ENCODE peak calls at places on chromosomes 4 and X, in seven cellular contexts. Q is HTR-8/SVneo; T is activated T-helper 1 cell treated with anti-CD3 and anti-CD28 coated beads, Interleukin-2, amount 50 U/mL, for 16 hours; E is astrocyte; C is activated T-cell treated with anti-CD3 and anti-CD28 coated beads, Interleukin-2, amount 50 U/mL, for 72 hours; P is AG20443; W is NT2/D1. B is an unnamed sample.

GRCh38 chrX:153755136-153755535 is 8.9 kb upstream of the PLXNB3 start:
- DNase-seq in Q (no peak), T (no peak), E (no peak), C (no peak), P (no peak), W (no peak), B (no peak)

GRCh38 chr4:87192155-87192919 is 28.1 kb downstream of the KLHL8 start:
- DNase-seq in Q (no peak), T (no peak), E (peak; percentile 40), C (no peak), P (no peak), W (no peak), B (no peak)

GRCh38 chr4:173119818-173120217 is 48.8 kb upstream of the GALNT7 start:
- DNase-seq in Q (peak; percentile 39), T (no peak), E (peak; percentile 42), C (no peak), P (no peak), W (no peak), B (no peak)

GRCh38 chr4:174714393-174715211 is 114.4 kb downstream of the GLRA3 start:
- DNase-seq in Q (peak; percentile 40), T (no peak), E (peak; percentile 22), C (peak; percentile 22), P (peak; percentile 65), W (peak; percentile 22), B (peak; percentile 10)

GRCh38 chrX:155985208-155985607 is 12.3 kb upstream of the IL9R start:
- DNase-seq in Q (no peak), T (no peak), E (no peak), C (no peak), P (no peak), W (no peak), B (no peak)

GRCh38 chr4:118765399-118765798 is 70.5 kb downstream of the SEC24D start:
- DNase-seq in Q (peak; percentile 72), T (no peak), E (peak; percentile 98), C (no peak), P (peak; percentile 86), W (no peak), B (no peak)

GRCh38 chr4:54063737-54064316 is 578 bp downstream of the CHIC2 start:
- DNase-seq in Q (no peak), T (peak; percentile 9), E (no peak), C (peak; percentile 27), P (peak; percentile 19), W (peak; percentile 8), B (peak; percentile 47)

GRCh38 chr4:48341776-48342558 is 638 bp downstream of the SLAIN2 start:
- DNase-seq in Q (no peak), T (no peak), E (no peak), C (peak; percentile 65), P (peak; percentile 54), W (no peak), B (peak; percentile 62)

GRCh38 chrX:29432534-29432933 is 782.8 kb upstream of the MAGEB2 start:
- DNase-seq in Q (no peak), T (no peak), E (no peak), C (no peak), P (no peak), W (no peak), B (no peak)

GRCh38 chr4:168621806-168622589 is 125.1 kb downstream of the PALLD start:
- DNase-seq in Q (no peak), T (no peak), E (peak; percentile 95), C (no peak), P (peak; percentile 55), W (no peak), B (no peak)

GRCh38 chr4:105520819-105521790 is 31.3 kb upstream of the ARHGEF38 start:
- DNase-seq in Q (peak; percentile 14), T (no peak), E (peak; percentile 14), C (peak; percentile 19), P (peak; percentile 53), W (peak; percentile 16), B (peak; percentile 70)

GRCh38 chrX:128807367-128807766 is 715.9 kb downstream of the SMARCA1 start:
- DNase-seq in Q (no peak), T (no peak), E (no peak), C (no peak), P (no peak), W (no peak), B (no peak)

GRCh38 chrX:72128881-72129280 is 2.8 kb downstream of the RTL5 start:
- DNase-seq in Q (peak; percentile 54), T (no peak), E (no peak), C (no peak), P (peak; percentile 20), W (no peak), B (no peak)

GRCh38 chr4:34850983-34851382 is 1393.3 kb downstream of the ARAP2 start:
- DNase-seq in Q (peak; percentile 41), T (no peak), E (peak; percentile 6), C (no peak), P (no peak), W (no peak), B (no peak)

GRCh38 chr4:48799157-48799556 is 19.1 kb upstream of the FRYL start:
- DNase-seq in Q (no peak), T (no peak), E (peak; percentile 5), C (no peak), P (no peak), W (peak; percentile 30), B (no peak)

GRCh38 chr4:56512166-56512565 is 6.6 kb downstream of the ARL9 start:
- DNase-seq in Q (no peak), T (no peak), E (no peak), C (no peak), P (peak; percentile 55), W (no peak), B (no peak)

GRCh38 chrX:103254171-103254824 is 657 bp downstream of the TCEAL8 start:
- DNase-seq in Q (no peak), T (no peak), E (peak; percentile 34), C (peak; percentile 61), P (peak; percentile 44), W (peak; percentile 89), B (peak; percentile 54)

GRCh38 chr4:78551420-78552351 is at the start of gene ANXA3:
- DNase-seq in Q (no peak), T (no peak), E (no peak), C (peak; percentile 25), P (peak; percentile 47), W (no peak), B (no peak)

GRCh38 chr4:2299794-2300193 is 37.9 kb upstream of the MXD4 start:
- DNase-seq in Q (no peak), T (no peak), E (no peak), C (no peak), P (no peak), W (no peak), B (no peak)

GRCh38 chrX:102858826-102859627 is 78.0 kb upstream of the RAB40AL start:
- DNase-seq in Q (no peak), T (no peak), E (peak; percentile 20), C (no peak), P (no peak), W (peak; percentile 83), B (no peak)

GRCh38 chr4:1360423-1361283 is 13.6 kb downstream of the UVSSA start:
- DNase-seq in Q (no peak), T (no peak), E (peak; percentile 43), C (no peak), P (peak; percentile 67), W (peak; percentile 8), B (no peak)

GRCh38 chr4:95363966-95364365 is 184.8 kb downstream of the UNC5C start:
- DNase-seq in Q (no peak), T (no peak), E (peak; percentile 19), C (no peak), P (no peak), W (no peak), B (no peak)

GRCh38 chrX:154918060-154918483 is 31.9 kb downstream of the F8A1 start:
- DNase-seq in Q (peak; percentile 43), T (no peak), E (peak; percentile 73), C (peak; percentile 11), P (peak; percentile 71), W (peak; percentile 22), B (peak; percentile 63)

GRCh38 chrX:45771560-45772340 is 571.1 kb upstream of the DIPK2B start:
- DNase-seq in Q (no peak), T (peak; percentile 7), E (peak; percentile 64), C (peak; percentile 67), P (no peak), W (no peak), B (peak; percentile 9)

GRCh38 chr4:171718069-171718468 is 95.1 kb upstream of the GALNTL6 start:
- DNase-seq in Q (no peak), T (no peak), E (no peak), C (no peak), P (no peak), W (no peak), B (no peak)

GRCh38 chrX:50813843-50814661 is at the start of gene SHROOM4:
- DNase-seq in Q (no peak), T (no peak), E (peak; percentile 69), C (no peak), P (peak; percentile 78), W (peak; percentile 40), B (peak; percentile 77)

GRCh38 chr4:6369035-6369434 is 99.4 kb downstream of the WFS1 start:
- DNase-seq in Q (no peak), T (no peak), E (no peak), C (no peak), P (no peak), W (no peak), B (no peak)

GRCh38 chr4:103046416-103047290 is 27.1 kb upstream of the SLC9B1 start:
- DNase-seq in Q (peak; percentile 1), T (no peak), E (peak; percentile 14), C (peak; percentile 37), P (peak; percentile 58), W (peak; percentile 27), B (peak; percentile 50)

GRCh38 chr4:13088726-13089658 is 395.1 kb downstream of the RAB28 start:
- DNase-seq in Q (no peak), T (no peak), E (peak; percentile 36), C (no peak), P (no peak), W (no peak), B (peak; percentile 70)

GRCh38 chrX:74104356-74105065 is 199.5 kb upstream of the ZCCHC13 start:
- DNase-seq in Q (no peak), T (no peak), E (no peak), C (no peak), P (peak; percentile 54), W (no peak), B (no peak)

GRCh38 chr4:129583868-129584267 is 487.9 kb downstream of the C4orf33 start:
- DNase-seq in Q (no peak), T (no peak), E (no peak), C (no peak), P (no peak), W (no peak), B (no peak)

GRCh38 chr4:119299221-119300071 is 22.5 kb downstream of the FABP2 start:
- DNase-seq in Q (no peak), T (no peak), E (peak; percentile 10), C (no peak), P (peak; percentile 15), W (no peak), B (no peak)

GRCh38 chrX:11499076-11500044 is 166.4 kb downstream of the ARHGAP6 start:
- DNase-seq in Q (peak; percentile 2), T (no peak), E (peak; percentile 75), C (no peak), P (peak; percentile 6), W (no peak), B (no peak)

GRCh38 chr4:1578301-1578781 is 105.8 kb downstream of the FAM53A start:
- DNase-seq in Q (no peak), T (no peak), E (no peak), C (no peak), P (no peak), W (no peak), B (no peak)

GRCh38 chrX:136525738-136526606 is 6.0 kb upstream of the VGLL1 start:
- DNase-seq in Q (peak; percentile 2), T (no peak), E (peak; percentile 78), C (peak; percentile 5), P (peak; percentile 70), W (no peak), B (peak; percentile 70)

B was measured in Ammon's horn.